ENCODE peak calls at places on chromosome 16, in eight cellular contexts. L is mesendoderm, U is mesenchymal stem cell, H is ascending aorta, N is tibial artery, E is prostate gland, S is fibroblast of lung, C is neuronal stem cell. T is an unnamed sample.

GRCh38 chr16:27273670-27274522 is 5.3 kb upstream of the NSMCE1 start:
- DNase-seq in E (no peak), U (peak), S (no peak), N (no peak), H (no peak), C (no peak), L (no peak), T (no peak)

GRCh38 chr16:86676216-86676800 is 98.0 kb downstream of the FOXL1 start:
- DNase-seq in C (no peak), S (peak), E (no peak), L (no peak), N (no peak), H (no peak), U (peak), T (no peak)

GRCh38 chr16:15961060-15961511 is 11.7 kb downstream of the ABCC1 start:
- DNase-seq in H (no peak), S (peak), C (no peak), L (no peak), E (no peak), U (no peak), N (no peak), T (no peak)

GRCh38 chr16:25040543-25040942 is 25.4 kb upstream of the ARHGAP17 start:
- DNase-seq in H (no peak), E (no peak), C (no peak), S (no peak), L (no peak), N (no peak), U (no peak), T (no peak)

GRCh38 chr16:66374176-66374575 is 7.7 kb downstream of the CDH5 start:
- DNase-seq in S (no peak), L (no peak), C (no peak), N (peak), U (no peak), H (no peak), E (no peak), T (no peak)

GRCh38 chr16:87436225-87437172 is 44.4 kb downstream of the MAP1LC3B start:
- DNase-seq in H (no peak), E (no peak), L (peak), N (no peak), U (peak), S (no peak), C (no peak), T (no peak)

GRCh38 chr16:81629896-81630631 is 149.0 kb upstream of the PLCG2 start:
- DNase-seq in C (no peak), N (no peak), L (no peak), H (no peak), S (no peak), U (no peak), E (no peak), T (no peak)

GRCh38 chr16:27216297-27216885 is 13.1 kb downstream of the KDM8 start:
- DNase-seq in U (no peak), S (no peak), E (no peak), H (no peak), C (no peak), L (no peak), N (no peak), T (no peak)

GRCh38 chr16:86039606-86040005 is 140.6 kb downstream of the IRF8 start:
- DNase-seq in L (no peak), S (no peak), C (no peak), E (no peak), U (no peak), N (no peak), H (no peak), T (no peak)

GRCh38 chr16:66207139-66207863 is 159.2 kb upstream of the CDH5 start:
- DNase-seq in L (no peak), S (peak), E (no peak), C (no peak), H (no peak), N (no peak), U (no peak), T (no peak)

GRCh38 chr16:59849716-59850115 is 1115.6 kb upstream of the GOT2 start:
- DNase-seq in L (peak), S (no peak), C (no peak), N (no peak), E (no peak), U (no peak), H (no peak), T (no peak)

GRCh38 chr16:52690468-52690867 is 143.5 kb upstream of the TOX3 start:
- DNase-seq in L (no peak), U (no peak), H (no peak), S (no peak), C (no peak), N (no peak), E (no peak), T (no peak)

GRCh38 chr16:69179255-69180010 is 7.5 kb upstream of the SNTB2 start:
- DNase-seq in E (peak), U (peak), S (peak), L (no peak), N (peak), H (no peak), C (no peak), T (no peak)

GRCh38 chr16:53404959-53405358 is 29.3 kb upstream of the RBL2 start:
- DNase-seq in L (no peak), N (no peak), H (no peak), U (no peak), C (no peak), E (no peak), S (peak), T (no peak)

GRCh38 chr16:74455619-74456289 is 34.5 kb upstream of the CLEC18B start:
- DNase-seq in N (no peak), E (no peak), S (peak), U (peak), H (no peak), C (no peak), L (no peak), T (no peak)

GRCh38 chr16:78638371-78638770 is 538.9 kb downstream of the WWOX start:
- DNase-seq in L (peak), E (no peak), C (no peak), H (no peak), S (no peak), U (no peak), N (no peak), T (no peak)

GRCh38 chr16:82660078-82660645 is 33.4 kb downstream of the CDH13 start:
- DNase-seq in E (no peak), H (no peak), C (no peak), U (peak), S (peak), N (no peak), L (no peak), T (no peak)

GRCh38 chr16:70805787-70806186 is 4.8 kb upstream of the VAC14 start:
- DNase-seq in E (no peak), N (no peak), C (no peak), L (no peak), S (peak), U (peak), H (no peak), T (no peak)

GRCh38 chr16:68490829-68491575 is 42.7 kb upstream of the SMPD3 start:
- DNase-seq in N (no peak), U (no peak), S (no peak), C (no peak), E (peak), L (peak), H (no peak), T (no peak)

GRCh38 chr16:68961778-68962402 is 118.6 kb downstream of the TANGO6 start:
- DNase-seq in E (no peak), S (no peak), U (no peak), N (no peak), L (no peak), C (no peak), H (no peak), T (no peak)

GRCh38 chr16:84271037-84271436 is 23.6 kb upstream of the WFDC1 start:
- DNase-seq in N (no peak), C (no peak), H (no peak), E (no peak), L (no peak), U (no peak), S (no peak), T (no peak)
- H3K27ac ChIP-seq in N (no peak), C (no peak), H (no peak), E (no peak), L (no peak), U (no peak), S (no peak), T (no peak)

DNA sequence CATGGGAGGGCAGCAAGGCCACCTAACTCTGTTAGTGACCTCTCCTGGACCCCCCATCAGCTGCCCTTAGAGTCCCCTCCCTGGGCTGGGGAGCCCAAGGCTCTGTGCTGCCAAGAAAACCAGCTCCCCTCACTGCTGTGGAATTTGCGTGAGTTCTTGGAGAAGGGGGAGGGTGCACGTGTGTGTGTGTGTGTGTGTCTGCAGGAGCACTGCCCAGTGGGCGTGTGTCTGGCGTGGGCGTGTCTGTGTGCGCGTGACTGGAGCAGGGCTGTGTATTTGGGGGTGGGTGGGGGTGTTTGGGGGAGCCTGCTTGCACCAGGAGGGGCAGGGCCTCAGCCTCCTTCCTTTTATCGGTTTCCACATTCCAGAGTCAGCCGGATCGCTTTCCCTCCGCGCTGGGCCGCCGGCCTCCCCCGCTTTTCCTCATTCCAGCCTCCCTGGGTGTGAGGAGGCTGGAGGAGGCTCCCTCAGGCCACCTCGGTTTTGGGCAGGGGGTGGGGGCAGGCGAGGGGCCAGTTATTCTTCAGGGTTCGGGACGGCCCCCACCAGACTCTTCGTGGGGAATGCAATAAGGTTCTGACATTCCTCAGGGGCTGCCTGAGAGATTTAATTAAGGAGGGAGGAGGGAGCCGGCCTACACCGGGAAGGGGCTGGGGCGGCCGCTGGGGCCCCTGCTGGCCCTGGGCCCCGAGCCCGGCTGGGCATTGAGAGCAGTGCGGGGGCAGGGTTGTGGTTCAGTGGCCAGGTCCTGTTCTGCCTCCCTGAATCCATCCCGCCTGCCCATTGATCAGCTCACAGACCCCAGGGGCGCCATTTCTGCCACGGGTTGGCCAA is 2.5 kb downstream of the VASN start:
- DNase-seq in S (peak), C (no peak), L (peak), N (peak), U (peak), E (peak), H (no peak), T (peak)
- H3K27ac ChIP-seq in S (peak), C (peak), L (peak), N (peak), U (peak), E (peak), H (peak), T (peak)

GRCh38 chr16:23857256-23857891 is 21.6 kb downstream of the PRKCB start:
- DNase-seq in S (no peak), N (no peak), L (no peak), U (no peak), H (no peak), E (peak), C (no peak), T (no peak)
- H3K27ac ChIP-seq in S (no peak), N (peak), L (no peak), U (no peak), H (no peak), E (no peak), C (no peak), T (peak)

DNA sequence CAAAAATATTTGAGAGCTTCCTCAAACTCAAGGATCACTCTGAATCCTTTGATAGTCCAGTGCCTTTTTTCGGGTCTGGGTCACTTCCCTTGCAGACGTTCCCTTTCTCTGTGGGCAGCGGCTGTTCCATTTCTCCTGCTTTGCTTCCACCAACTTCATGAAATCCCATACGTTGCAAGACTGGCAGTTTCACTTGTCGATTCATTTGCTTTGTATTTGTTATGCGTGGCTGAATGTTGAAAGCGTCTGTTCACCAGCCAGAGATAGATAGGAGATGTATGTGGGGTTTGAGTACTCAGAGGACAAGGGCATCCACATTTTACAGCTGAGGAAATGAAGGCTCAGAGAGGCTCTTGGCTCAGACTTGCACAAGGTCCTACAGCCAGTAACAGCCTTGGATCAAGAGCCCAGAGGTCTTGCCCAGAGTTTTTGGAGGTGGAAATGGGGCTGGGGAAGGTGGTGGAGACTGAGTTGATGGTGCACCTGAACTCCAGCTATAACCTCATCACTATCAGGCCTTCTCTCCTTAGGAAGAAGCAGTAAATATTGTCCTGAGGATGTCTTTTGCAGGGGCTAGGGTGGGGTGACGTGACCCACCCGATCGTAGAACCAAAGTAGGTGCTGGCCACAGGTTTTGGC is 1.3 kb upstream of the CCDC102A start:
- DNase-seq in L (no peak), U (no peak), S (no peak), C (no peak), E (no peak), H (no peak), N (peak), T (no peak)
- H3K27ac ChIP-seq in L (no peak), U (no peak), S (no peak), C (no peak), E (no peak), H (no peak), N (no peak), T (no peak)

DNA sequence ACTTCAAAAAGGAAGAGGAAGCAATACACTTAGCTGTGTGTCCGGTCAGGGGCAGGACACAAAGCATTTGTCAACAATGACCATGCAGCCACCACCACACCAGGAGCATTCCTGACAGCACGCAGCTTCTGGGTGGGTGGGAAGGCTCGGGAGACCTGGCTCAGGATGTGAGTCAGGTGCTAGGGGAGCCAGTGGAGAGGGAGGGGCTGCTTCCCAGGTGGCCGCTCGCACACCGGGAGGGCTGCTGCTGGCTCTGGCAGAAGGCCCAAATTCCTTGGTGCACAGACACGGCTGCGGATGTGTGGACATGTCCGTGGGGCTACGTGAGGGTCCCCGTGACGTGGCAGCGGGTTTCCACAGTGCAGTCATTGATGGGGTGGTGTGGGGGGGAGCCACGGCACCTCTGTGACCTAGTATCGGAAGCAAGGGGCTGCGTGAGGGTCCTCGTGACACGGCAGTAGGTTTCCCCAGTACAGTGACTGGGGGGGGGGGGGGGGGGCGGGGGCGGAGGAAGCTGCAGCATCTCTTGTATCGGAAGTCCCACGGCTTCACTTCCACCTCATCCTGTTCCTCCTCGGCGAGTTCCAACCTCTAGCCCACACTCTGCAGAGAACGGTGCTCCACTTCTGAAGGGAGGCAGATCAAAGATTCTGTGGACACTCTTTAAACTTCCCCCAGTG is 112.8 kb downstream of the ZNF778 start:
- DNase-seq in C (no peak), H (no peak), U (peak), E (no peak), L (peak), N (no peak), S (no peak), T (no peak)
- H3K27ac ChIP-seq in C (no peak), H (no peak), U (peak), E (no peak), L (no peak), N (no peak), S (peak), T (no peak)

GRCh38 chr16:28610595-28611270 is 889 bp upstream of the SULT1A1 start:
- DNase-seq in S (no peak), C (no peak), U (no peak), E (no peak), N (no peak), L (no peak), H (no peak), T (peak)
- H3K27ac ChIP-seq in S (no peak), C (no peak), U (no peak), E (no peak), N (no peak), L (no peak), H (no peak), T (peak)

DNA sequence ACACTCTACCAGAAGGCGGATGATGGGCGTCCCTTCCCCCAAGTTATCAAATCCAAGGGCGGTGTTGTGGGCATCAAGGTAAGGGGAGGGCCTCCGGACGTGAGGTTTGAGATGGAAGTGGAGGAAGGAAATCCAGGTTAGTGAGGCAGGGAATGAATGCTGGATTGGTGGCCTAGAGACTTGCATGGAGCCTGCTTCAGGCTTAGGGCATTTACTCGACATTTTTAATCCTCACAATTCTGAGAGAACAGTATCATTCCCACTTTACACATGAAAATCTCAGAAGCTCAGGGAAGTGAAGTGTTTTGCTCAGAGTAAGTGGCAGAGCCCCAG is 2.0 kb downstream of the ALDOA start:
- DNase-seq in E (no peak), C (no peak), U (no peak), H (no peak), S (no peak), L (no peak), N (no peak), T (no peak)
- H3K27ac ChIP-seq in E (peak), C (no peak), U (no peak), H (peak), S (peak), L (no peak), N (peak), T (peak)

GRCh38 chr16:34802848-34803599 is 1343.6 kb downstream of the TP53TG3F start:
- DNase-seq in N (no peak), L (no peak), E (no peak), C (no peak), H (no peak), U (no peak), S (no peak), T (no peak)
- H3K27ac ChIP-seq in N (no peak), L (no peak), E (no peak), C (no peak), H (no peak), U (no peak), S (no peak), T (no peak)

GRCh38 chr16:13961099-13961811 is 41.3 kb downstream of the ERCC4 start:
- DNase-seq in H (no peak), U (peak), C (no peak), N (no peak), E (no peak), S (peak), L (no peak), T (no peak)
- H3K27ac ChIP-seq in H (no peak), U (no peak), C (no peak), N (no peak), E (no peak), S (no peak), L (no peak), T (no peak)

DNA sequence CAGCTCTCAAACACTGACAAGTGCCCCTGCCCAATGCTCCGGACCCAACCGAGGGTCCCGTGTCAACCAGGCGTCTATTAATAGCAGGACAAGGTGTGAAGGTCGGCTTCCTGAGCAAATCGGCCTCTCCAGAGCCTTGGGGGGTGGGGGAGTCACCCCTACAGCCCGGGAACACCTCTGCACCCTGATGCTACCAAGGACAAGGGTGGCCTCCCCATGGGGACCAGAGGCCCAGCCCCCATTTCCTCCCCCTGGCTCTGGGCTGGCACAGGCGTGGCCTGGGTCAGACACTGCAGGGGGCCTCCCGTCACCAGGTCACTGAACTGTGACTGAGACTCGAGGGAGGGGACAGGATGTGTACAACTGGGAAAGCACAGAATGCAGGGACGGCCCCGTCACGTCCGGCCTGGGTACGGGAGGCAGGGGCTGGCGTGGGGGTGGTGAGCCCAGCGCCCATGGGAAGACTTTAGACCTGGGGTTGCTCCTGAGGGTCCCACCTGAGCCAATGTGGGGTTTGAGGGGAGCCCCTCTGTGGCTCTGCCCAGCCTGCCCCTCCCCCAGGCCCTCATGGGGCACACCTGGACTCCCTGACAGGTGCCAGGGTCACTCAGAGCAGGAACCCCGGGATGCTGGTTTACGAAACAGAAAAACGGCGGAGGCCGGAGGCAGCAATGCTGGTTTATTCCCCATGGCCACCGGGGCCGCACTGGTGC is 579 bp upstream of the CYBA start:
- DNase-seq in E (no peak), L (peak), U (peak), N (peak), C (no peak), H (peak), S (no peak), T (no peak)
- H3K27ac ChIP-seq in E (peak), L (peak), U (peak), N (no peak), C (peak), H (peak), S (peak), T (no peak)

T was measured in coronary artery.